ENCODE peak calls at places on chromosomes 12 and 14, in seven cellular contexts. One of them, this sample, is unnamed.

GRCh38 chr14:31208546-31209424 is 1.2 kb upstream of the HECTD1 start:
- DNase-seq in neural crest cell: no peak
- DNase-seq in left colon: no peak
- DNase-seq in HT1080: no peak
- DNase-seq in mammary epithelial cell: no peak
- DNase-seq in CD8-positive, alpha-beta memory T cell: no peak
- DNase-seq in LHCN-M2: no peak
- DNase-seq in this sample: no peak

GRCh38 chr14:101181717-101182313 is 278.3 kb upstream of the RTL1 start:
- DNase-seq in neural crest cell: no peak
- DNase-seq in left colon: no peak
- DNase-seq in HT1080: no peak
- DNase-seq in mammary epithelial cell: no peak
- DNase-seq in CD8-positive, alpha-beta memory T cell: no peak
- DNase-seq in LHCN-M2: no peak
- DNase-seq in this sample: no peak

GRCh38 chr12:5506821-5507231 is 74.9 kb downstream of the NTF3 start:
- DNase-seq in neural crest cell: no peak
- DNase-seq in left colon: no peak
- DNase-seq in HT1080: no peak
- DNase-seq in mammary epithelial cell: no peak
- DNase-seq in CD8-positive, alpha-beta memory T cell: no peak
- DNase-seq in LHCN-M2: no peak
- DNase-seq in this sample: no peak

GRCh38 chr12:14260011-14260993 is 105.2 kb upstream of the ATF7IP start:
- DNase-seq in neural crest cell: peak
- DNase-seq in left colon: peak
- DNase-seq in HT1080: peak
- DNase-seq in mammary epithelial cell: peak
- DNase-seq in CD8-positive, alpha-beta memory T cell: no peak
- DNase-seq in LHCN-M2: peak
- DNase-seq in this sample: no peak

GRCh38 chr12:31752450-31752849 is 23.6 kb upstream of the AMN1 start:
- DNase-seq in neural crest cell: no peak
- DNase-seq in left colon: no peak
- DNase-seq in HT1080: no peak
- DNase-seq in mammary epithelial cell: no peak
- DNase-seq in CD8-positive, alpha-beta memory T cell: no peak
- DNase-seq in LHCN-M2: no peak
- DNase-seq in this sample: peak

GRCh38 chr12:119956047-119956446 is 33.0 kb upstream of the BICDL1 start:
- DNase-seq in neural crest cell: no peak
- DNase-seq in left colon: no peak
- DNase-seq in HT1080: peak
- DNase-seq in mammary epithelial cell: no peak
- DNase-seq in CD8-positive, alpha-beta memory T cell: no peak
- DNase-seq in LHCN-M2: no peak
- DNase-seq in this sample: no peak

GRCh38 chr14:93056166-93056839 is 59.4 kb downstream of the ITPK1 start:
- DNase-seq in neural crest cell: no peak
- DNase-seq in left colon: no peak
- DNase-seq in HT1080: no peak
- DNase-seq in mammary epithelial cell: no peak
- DNase-seq in CD8-positive, alpha-beta memory T cell: peak
- DNase-seq in LHCN-M2: peak
- DNase-seq in this sample: no peak

GRCh38 chr12:126784328-126784921 is 1482.5 kb upstream of the TMEM132C start:
- DNase-seq in neural crest cell: peak
- DNase-seq in left colon: no peak
- DNase-seq in HT1080: peak
- DNase-seq in mammary epithelial cell: peak
- DNase-seq in CD8-positive, alpha-beta memory T cell: no peak
- DNase-seq in LHCN-M2: peak
- DNase-seq in this sample: peak

GRCh38 chr12:2336409-2336829 is 283.6 kb downstream of the CACNA1C start:
- DNase-seq in neural crest cell: no peak
- DNase-seq in left colon: no peak
- DNase-seq in HT1080: peak
- DNase-seq in mammary epithelial cell: peak
- DNase-seq in CD8-positive, alpha-beta memory T cell: no peak
- DNase-seq in LHCN-M2: peak
- DNase-seq in this sample: peak

GRCh38 chr14:90608925-90609324 is 207.3 kb downstream of the TTC7B start:
- DNase-seq in neural crest cell: no peak
- DNase-seq in left colon: no peak
- DNase-seq in HT1080: no peak
- DNase-seq in mammary epithelial cell: no peak
- DNase-seq in CD8-positive, alpha-beta memory T cell: no peak
- DNase-seq in LHCN-M2: no peak
- DNase-seq in this sample: peak

GRCh38 chr12:57525615-57526383 is 3.2 kb downstream of the MBD6 start:
- DNase-seq in neural crest cell: no peak
- DNase-seq in left colon: no peak
- DNase-seq in HT1080: no peak
- DNase-seq in mammary epithelial cell: no peak
- DNase-seq in CD8-positive, alpha-beta memory T cell: no peak
- DNase-seq in LHCN-M2: no peak
- DNase-seq in this sample: no peak

GRCh38 chr12:123900898-123901376 is 71.7 kb downstream of the CCDC92 start:
- DNase-seq in neural crest cell: no peak
- DNase-seq in left colon: no peak
- DNase-seq in HT1080: peak
- DNase-seq in mammary epithelial cell: no peak
- DNase-seq in CD8-positive, alpha-beta memory T cell: no peak
- DNase-seq in LHCN-M2: no peak
- DNase-seq in this sample: no peak

GRCh38 chr14:100307215-100308111 is 1.2 kb upstream of the SLC25A29 start:
- DNase-seq in neural crest cell: peak
- DNase-seq in left colon: no peak
- DNase-seq in HT1080: no peak
- DNase-seq in mammary epithelial cell: no peak
- DNase-seq in CD8-positive, alpha-beta memory T cell: no peak
- DNase-seq in LHCN-M2: no peak
- DNase-seq in this sample: no peak

GRCh38 chr12:52060498-52061177 is 9.1 kb upstream of the ATG101 start:
- DNase-seq in neural crest cell: no peak
- DNase-seq in left colon: no peak
- DNase-seq in HT1080: no peak
- DNase-seq in mammary epithelial cell: no peak
- DNase-seq in CD8-positive, alpha-beta memory T cell: no peak
- DNase-seq in LHCN-M2: no peak
- DNase-seq in this sample: no peak

GRCh38 chr12:32126720-32127119 is 20.1 kb downstream of the BICD1 start:
- DNase-seq in neural crest cell: no peak
- DNase-seq in left colon: no peak
- DNase-seq in HT1080: no peak
- DNase-seq in mammary epithelial cell: peak
- DNase-seq in CD8-positive, alpha-beta memory T cell: no peak
- DNase-seq in LHCN-M2: peak
- DNase-seq in this sample: no peak

GRCh38 chr14:100032749-100033148 is 32.5 kb upstream of the EVL start:
- DNase-seq in neural crest cell: no peak
- DNase-seq in left colon: no peak
- DNase-seq in HT1080: no peak
- DNase-seq in mammary epithelial cell: no peak
- DNase-seq in CD8-positive, alpha-beta memory T cell: no peak
- DNase-seq in LHCN-M2: no peak
- DNase-seq in this sample: no peak

GRCh38 chr14:49892301-49892635 is 614 bp upstream of the ARF6 start:
- DNase-seq in neural crest cell: no peak
- DNase-seq in left colon: peak
- DNase-seq in HT1080: peak
- DNase-seq in mammary epithelial cell: peak
- DNase-seq in CD8-positive, alpha-beta memory T cell: peak
- DNase-seq in LHCN-M2: peak
- DNase-seq in this sample: peak

GRCh38 chr14:60327447-60328331 is 78.7 kb downstream of the PPM1A start:
- DNase-seq in neural crest cell: no peak
- DNase-seq in left colon: peak
- DNase-seq in HT1080: no peak
- DNase-seq in mammary epithelial cell: no peak
- DNase-seq in CD8-positive, alpha-beta memory T cell: peak
- DNase-seq in LHCN-M2: peak
- DNase-seq in this sample: peak

GRCh38 chr12:116773276-116773731 is 35.2 kb downstream of the RNFT2 start:
- DNase-seq in neural crest cell: no peak
- DNase-seq in left colon: no peak
- DNase-seq in HT1080: peak
- DNase-seq in mammary epithelial cell: peak
- DNase-seq in CD8-positive, alpha-beta memory T cell: no peak
- DNase-seq in LHCN-M2: no peak
- DNase-seq in this sample: no peak

GRCh38 chr12:84793558-84794367 is 118.8 kb downstream of the SLC6A15 start:
- DNase-seq in neural crest cell: no peak
- DNase-seq in left colon: no peak
- DNase-seq in HT1080: peak
- DNase-seq in mammary epithelial cell: peak
- DNase-seq in CD8-positive, alpha-beta memory T cell: no peak
- DNase-seq in LHCN-M2: peak
- DNase-seq in this sample: no peak

This sample was measured in MM.1S.